ENCODE peak calls at places on chromosome 7, in six cellular contexts. One of them, this sample, is unnamed.

GRCh38 chr7:89170628-89171027 is 375.1 kb upstream of the TEX47 start:
- DNase-seq in neuronal stem cell: no peak
- DNase-seq in H9: no peak
- DNase-seq in mesenchymal stem cell: no peak
- DNase-seq in H1: no peak
- DNase-seq in IMR-90: no peak
- DNase-seq in this sample: no peak

GRCh38 chr7:55308186-55308929 is 56.8 kb upstream of the LANCL2 start:
- DNase-seq in neuronal stem cell: no peak
- DNase-seq in H9: no peak
- DNase-seq in mesenchymal stem cell: peak
- DNase-seq in H1: no peak
- DNase-seq in IMR-90: peak
- DNase-seq in this sample: peak

GRCh38 chr7:129115676-129116075 is 28.8 kb upstream of the TSPAN33 start:
- DNase-seq in neuronal stem cell: no peak
- DNase-seq in H9: no peak
- DNase-seq in mesenchymal stem cell: no peak
- DNase-seq in H1: no peak
- DNase-seq in IMR-90: no peak
- DNase-seq in this sample: no peak

GRCh38 chr7:87413951-87414381 is 61.5 kb downstream of the ABCB4 start:
- DNase-seq in neuronal stem cell: peak
- DNase-seq in H9: no peak
- DNase-seq in mesenchymal stem cell: peak
- DNase-seq in H1: no peak
- DNase-seq in IMR-90: peak
- DNase-seq in this sample: no peak

GRCh38 chr7:101321491-101322401 is at the start of gene IFT22:
- DNase-seq in neuronal stem cell: peak
- DNase-seq in H9: peak
- DNase-seq in mesenchymal stem cell: peak
- DNase-seq in H1: no peak
- DNase-seq in IMR-90: peak
- DNase-seq in this sample: peak

GRCh38 chr7:159008417-159008816 is 136.2 kb downstream of the VIPR2 start:
- DNase-seq in neuronal stem cell: no peak
- DNase-seq in H9: no peak
- DNase-seq in mesenchymal stem cell: no peak
- DNase-seq in H1: no peak
- DNase-seq in IMR-90: no peak
- DNase-seq in this sample: no peak

GRCh38 chr7:155860840-155861479 is 48.7 kb upstream of the SHH start:
- DNase-seq in neuronal stem cell: no peak
- DNase-seq in H9: no peak
- DNase-seq in mesenchymal stem cell: no peak
- DNase-seq in H1: no peak
- DNase-seq in IMR-90: peak
- DNase-seq in this sample: no peak

GRCh38 chr7:80929619-80930018 is 10.8 kb upstream of the SEMA3C start:
- DNase-seq in neuronal stem cell: no peak
- DNase-seq in H9: no peak
- DNase-seq in mesenchymal stem cell: no peak
- DNase-seq in H1: no peak
- DNase-seq in IMR-90: peak
- DNase-seq in this sample: no peak

GRCh38 chr7:158843775-158844174 is 12.6 kb upstream of the DYNC2I1 start:
- DNase-seq in neuronal stem cell: no peak
- DNase-seq in H9: no peak
- DNase-seq in mesenchymal stem cell: no peak
- DNase-seq in H1: no peak
- DNase-seq in IMR-90: no peak
- DNase-seq in this sample: no peak

GRCh38 chr7:157691521-157692155 is 354.8 kb downstream of the DNAJB6 start:
- DNase-seq in neuronal stem cell: peak
- DNase-seq in H9: peak
- DNase-seq in mesenchymal stem cell: no peak
- DNase-seq in H1: no peak
- DNase-seq in IMR-90: no peak
- DNase-seq in this sample: no peak

GRCh38 chr7:50285259-50285658 is 19.3 kb upstream of the IKZF1 start:
- DNase-seq in neuronal stem cell: no peak
- DNase-seq in H9: no peak
- DNase-seq in mesenchymal stem cell: no peak
- DNase-seq in H1: no peak
- DNase-seq in IMR-90: no peak
- DNase-seq in this sample: no peak

GRCh38 chr7:156731651-156732050 is 91.1 kb downstream of the RNF32 start:
- DNase-seq in neuronal stem cell: no peak
- DNase-seq in H9: no peak
- DNase-seq in mesenchymal stem cell: no peak
- DNase-seq in H1: no peak
- DNase-seq in IMR-90: peak
- DNase-seq in this sample: no peak

GRCh38 chr7:82700739-82701138 is 257.2 kb upstream of the CACNA2D1 start:
- DNase-seq in neuronal stem cell: no peak
- DNase-seq in H9: no peak
- DNase-seq in mesenchymal stem cell: no peak
- DNase-seq in H1: no peak
- DNase-seq in IMR-90: no peak
- DNase-seq in this sample: no peak

DNA sequence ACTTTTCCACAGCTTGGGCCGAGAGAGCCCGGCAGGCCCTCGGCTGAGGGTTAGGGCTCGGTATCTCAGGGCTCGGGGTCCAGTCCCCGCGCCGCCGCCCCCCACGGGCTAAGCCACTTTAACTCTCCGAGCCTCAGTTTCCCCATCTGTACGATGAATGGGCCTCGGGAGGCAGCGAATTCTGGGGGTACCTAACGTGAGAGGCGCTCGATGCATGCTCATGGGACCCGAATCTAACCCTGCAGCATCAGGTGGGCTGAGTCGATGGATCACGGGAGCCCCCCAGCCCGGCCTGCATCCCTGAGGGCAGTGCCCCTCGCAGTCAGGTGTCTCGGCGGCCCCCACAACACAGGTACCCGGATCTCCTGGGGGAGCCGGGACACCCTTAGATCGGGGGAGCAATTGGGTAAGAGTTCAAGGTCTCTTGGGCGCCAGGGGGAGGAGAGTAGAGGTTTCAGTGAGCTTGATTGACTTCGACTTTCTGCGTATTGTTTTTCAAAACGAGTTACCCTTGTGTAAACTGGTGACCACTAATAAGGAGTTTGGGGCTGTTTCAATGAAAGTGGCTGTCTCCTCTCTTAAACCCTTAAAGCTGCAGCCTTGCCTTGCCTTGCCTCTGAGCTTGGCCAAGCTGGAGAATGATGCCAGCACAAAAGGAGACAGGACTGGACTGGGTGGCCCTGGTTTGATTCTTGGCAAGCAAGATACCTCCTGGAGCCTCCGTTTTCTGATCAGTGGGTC is 631 bp downstream of the POR start:
- DNase-seq in neuronal stem cell: no peak
- DNase-seq in H9: no peak
- DNase-seq in mesenchymal stem cell: peak
- DNase-seq in H1: no peak
- DNase-seq in IMR-90: peak
- DNase-seq in this sample: no peak
- H2BK120ac ChIP-seq in neuronal stem cell: peak
- H2BK120ac ChIP-seq in H9: no peak
- H2BK120ac ChIP-seq in mesenchymal stem cell: peak
- H2BK120ac ChIP-seq in H1: no peak
- H2BK120ac ChIP-seq in IMR-90: no peak
- H2BK120ac ChIP-seq in this sample: no peak

GRCh38 chr7:68401313-68401712 is 1197.0 kb upstream of the AUTS2 start:
- DNase-seq in neuronal stem cell: no peak
- DNase-seq in H9: no peak
- DNase-seq in mesenchymal stem cell: no peak
- DNase-seq in H1: no peak
- DNase-seq in IMR-90: no peak
- DNase-seq in this sample: no peak
- H2BK15ac ChIP-seq in neuronal stem cell: no peak
- H2BK15ac ChIP-seq in H9: no peak
- H2BK15ac ChIP-seq in mesenchymal stem cell: no peak
- H2BK15ac ChIP-seq in H1: no peak
- H2BK15ac ChIP-seq in IMR-90: no peak
- H2BK15ac ChIP-seq in this sample: no peak

GRCh38 chr7:106952175-106952657 is 87.1 kb downstream of the PIK3CG start:
- DNase-seq in neuronal stem cell: no peak
- DNase-seq in H9: no peak
- DNase-seq in mesenchymal stem cell: no peak
- DNase-seq in H1: no peak
- DNase-seq in IMR-90: no peak
- DNase-seq in this sample: no peak
- H2BK120ac ChIP-seq in neuronal stem cell: no peak
- H2BK120ac ChIP-seq in H9: no peak
- H2BK120ac ChIP-seq in mesenchymal stem cell: no peak
- H2BK120ac ChIP-seq in H1: no peak
- H2BK120ac ChIP-seq in IMR-90: no peak
- H2BK120ac ChIP-seq in this sample: no peak

DNA sequence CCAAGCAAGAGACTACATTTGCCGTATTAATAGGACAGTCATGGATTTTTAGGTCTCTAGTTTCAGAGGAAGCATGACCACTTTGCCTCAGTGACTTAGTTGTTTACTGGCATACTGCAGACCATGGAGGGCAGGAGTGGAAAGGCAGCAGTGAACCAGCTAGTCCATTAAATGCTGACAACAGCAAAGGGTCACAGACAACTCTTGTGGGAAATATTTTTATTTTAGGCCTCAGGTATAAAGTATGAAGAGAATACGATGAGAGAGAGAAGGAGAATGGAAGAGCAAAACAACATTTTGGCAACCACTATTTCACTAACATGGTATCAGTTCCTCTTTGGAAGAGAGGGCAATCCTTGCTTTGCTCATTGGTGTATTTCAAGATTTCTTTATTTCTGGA is 118.0 kb downstream of the RELN start:
- DNase-seq in neuronal stem cell: no peak
- DNase-seq in H9: no peak
- DNase-seq in mesenchymal stem cell: no peak
- DNase-seq in H1: no peak
- DNase-seq in IMR-90: no peak
- DNase-seq in this sample: no peak
- H2BK15ac ChIP-seq in neuronal stem cell: no peak
- H2BK15ac ChIP-seq in H9: no peak
- H2BK15ac ChIP-seq in mesenchymal stem cell: no peak
- H2BK15ac ChIP-seq in H1: no peak
- H2BK15ac ChIP-seq in IMR-90: no peak
- H2BK15ac ChIP-seq in this sample: no peak

DNA sequence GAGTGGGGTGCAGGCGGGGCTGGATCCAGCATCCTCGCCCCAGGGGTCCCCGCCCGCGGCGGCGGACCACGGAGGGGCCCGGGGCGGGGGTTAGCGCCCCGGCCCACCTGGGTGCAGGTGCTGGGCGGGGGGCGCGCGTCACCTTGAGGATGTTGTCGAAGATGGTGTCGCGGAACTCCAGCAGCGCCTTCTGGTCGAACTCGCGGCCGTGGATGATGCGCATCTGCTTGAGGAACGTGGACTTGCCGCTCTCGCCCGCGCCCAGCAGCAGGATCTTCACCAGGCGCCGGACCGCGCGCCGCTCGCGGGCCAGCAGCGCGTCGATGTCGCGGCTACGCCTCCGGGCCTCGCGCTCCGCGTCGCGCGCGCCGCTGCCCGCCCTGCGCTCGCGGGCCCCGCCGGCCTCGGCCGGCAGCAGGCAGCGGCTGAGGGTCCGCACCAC is 376 bp downstream of the GNA12 start:
- DNase-seq in neuronal stem cell: no peak
- DNase-seq in H9: no peak
- DNase-seq in mesenchymal stem cell: peak
- DNase-seq in H1: no peak
- DNase-seq in IMR-90: peak
- DNase-seq in this sample: no peak
- H2BK120ac ChIP-seq in neuronal stem cell: no peak
- H2BK120ac ChIP-seq in H9: no peak
- H2BK120ac ChIP-seq in mesenchymal stem cell: peak
- H2BK120ac ChIP-seq in H1: no peak
- H2BK120ac ChIP-seq in IMR-90: no peak
- H2BK120ac ChIP-seq in this sample: peak

GRCh38 chr7:29311314-29311713 is 116.7 kb downstream of the CHN2 start:
- DNase-seq in neuronal stem cell: no peak
- DNase-seq in H9: no peak
- DNase-seq in mesenchymal stem cell: no peak
- DNase-seq in H1: no peak
- DNase-seq in IMR-90: no peak
- DNase-seq in this sample: no peak

GRCh38 chr7:29318853-29319718 is 124.5 kb downstream of the CHN2 start:
- DNase-seq in neuronal stem cell: no peak
- DNase-seq in H9: no peak
- DNase-seq in mesenchymal stem cell: no peak
- DNase-seq in H1: no peak
- DNase-seq in IMR-90: no peak
- DNase-seq in this sample: no peak

GRCh38 chr7:29314148-29314547 is 119.6 kb downstream of the CHN2 start:
- DNase-seq in neuronal stem cell: no peak
- DNase-seq in H9: no peak
- DNase-seq in mesenchymal stem cell: no peak
- DNase-seq in H1: no peak
- DNase-seq in IMR-90: no peak
- DNase-seq in this sample: no peak

GRCh38 chr7:29319719-29320521 is 125.3 kb downstream of the CHN2 start:
- DNase-seq in neuronal stem cell: no peak
- DNase-seq in H9: no peak
- DNase-seq in mesenchymal stem cell: no peak
- DNase-seq in H1: no peak
- DNase-seq in IMR-90: no peak
- DNase-seq in this sample: peak

GRCh38 chr7:29315302-29316270 is 121.0 kb downstream of the CHN2 start:
- DNase-seq in neuronal stem cell: no peak
- DNase-seq in H9: no peak
- DNase-seq in mesenchymal stem cell: no peak
- DNase-seq in H1: no peak
- DNase-seq in IMR-90: no peak
- DNase-seq in this sample: no peak
- H2BK15ac ChIP-seq in neuronal stem cell: no peak
- H2BK15ac ChIP-seq in H9: no peak
- H2BK15ac ChIP-seq in mesenchymal stem cell: no peak
- H2BK15ac ChIP-seq in H1: no peak
- H2BK15ac ChIP-seq in IMR-90: no peak
- H2BK15ac ChIP-seq in this sample: no peak